ENCODE peak calls at places on chromosomes 4 and X, in five cellular contexts. I is HCEC 1CT, H is ELF-1, L is hepatocyte, B is foreskin fibroblast. T is an unnamed sample.

GRCh38 chr4:166996216-166996615 is 238.1 kb downstream of the SPOCK3 start:
- DNase-seq in H (no peak), B (no peak), L (no peak), I (no peak), T (no peak)

GRCh38 chr4:31037714-31038113 is 317.5 kb downstream of the PCDH7 start:
- DNase-seq in H (no peak), L (no peak), B (no peak), I (no peak), T (no peak)

GRCh38 chr4:26839534-26839951 is 21.1 kb upstream of the STIM2 start:
- DNase-seq in L (no peak), B (peak), H (no peak), I (no peak), T (no peak)

GRCh38 chr4:113222006-113222405 is 172.6 kb downstream of the ANK2 start:
- DNase-seq in H (no peak), L (no peak), B (peak), I (peak), T (no peak)

GRCh38 chrX:45697591-45697990 is 496.9 kb upstream of the DIPK2B start:
- DNase-seq in I (peak), H (no peak), B (peak), L (no peak), T (no peak)

GRCh38 chr4:7693237-7693608 is 246.4 kb downstream of the AFAP1 start:
- DNase-seq in I (no peak), H (no peak), L (no peak), B (no peak), T (no peak)

GRCh38 chr4:139659735-139660424 is 5.7 kb upstream of the MGST2 start:
- DNase-seq in H (no peak), L (no peak), I (no peak), B (no peak), T (no peak)

GRCh38 chrX:121160987-121161386 is 113.6 kb downstream of the GLUD2 start:
- DNase-seq in H (no peak), I (no peak), B (peak), L (no peak), T (no peak)

GRCh38 chr4:3135155-3136011 is 60.9 kb downstream of the HTT start:
- DNase-seq in I (no peak), L (no peak), B (no peak), H (no peak), T (no peak)

GRCh38 chr4:2484993-2485392 is 16.1 kb downstream of the RNF4 start:
- DNase-seq in B (peak), L (peak), I (no peak), H (no peak), T (peak)

GRCh38 chr4:173538148-173538902 is 8.3 kb upstream of the HAND2 start:
- DNase-seq in B (no peak), I (no peak), L (no peak), H (peak), T (no peak)

GRCh38 chrX:69145714-69146113 is 19.5 kb downstream of the PJA1 start:
- DNase-seq in B (no peak), L (no peak), H (no peak), I (no peak), T (no peak)

GRCh38 chr4:107392951-107393350 is 327.1 kb downstream of the PAPSS1 start:
- DNase-seq in L (peak), H (no peak), B (peak), I (peak), T (no peak)

GRCh38 chrX:41180194-41180902 is 95.1 kb downstream of the USP9X start:
- DNase-seq in B (peak), H (peak), L (peak), I (peak), T (peak)

GRCh38 chr4:72463724-72464123 is 105.3 kb downstream of the ADAMTS3 start:
- DNase-seq in I (no peak), H (no peak), L (no peak), B (no peak), T (no peak)

GRCh38 chrX:151153086-151153485 is 23.3 kb upstream of the GPR50 start:
- DNase-seq in I (peak), H (peak), B (peak), L (peak), T (no peak)

GRCh38 chr4:150782311-150782710 is 200.4 kb downstream of the MAB21L2 start:
- DNase-seq in B (no peak), L (no peak), H (no peak), I (no peak), T (no peak)

GRCh38 chr4:168589154-168589553 is 92.3 kb downstream of the PALLD start:
- DNase-seq in I (peak), H (peak), B (peak), L (peak), T (no peak)

GRCh38 chr4:38753021-38753806 is 29.6 kb downstream of the TLR10 start:
- DNase-seq in B (peak), L (peak), I (peak), H (peak), T (no peak)

GRCh38 chr4:142846729-142847606 is 867 bp upstream of the INPP4B start:
- DNase-seq in H (peak), L (peak), B (no peak), I (no peak), T (peak)

GRCh38 chr4:123547167-123547817 is 150.7 kb downstream of the SPRY1 start:
- DNase-seq in H (peak), I (no peak), L (peak), B (no peak), T (no peak)

GRCh38 chrX:133419911-133420310 is 4.6 kb upstream of the GPC4 start:
- DNase-seq in L (no peak), B (no peak), I (no peak), H (no peak), T (no peak)

GRCh38 chr4:8495803-8496202 is 55.2 kb downstream of the TRMT44 start:
- DNase-seq in I (no peak), B (no peak), H (no peak), L (no peak), T (no peak)

GRCh38 chr4:27397886-27398285 is 537.2 kb downstream of the STIM2 start:
- DNase-seq in L (no peak), I (no peak), B (peak), H (no peak), T (no peak)

GRCh38 chrX:2500091-2500680 is 590 bp downstream of the DHRSX start:
- DNase-seq in B (peak), I (peak), H (peak), L (peak), T (peak)

GRCh38 chrX:120774611-120775010 is 101.1 kb downstream of the CT47B1 start:
- DNase-seq in L (no peak), I (no peak), H (no peak), B (no peak), T (no peak)

GRCh38 chr4:164890691-164891090 is 13.7 kb downstream of the APELA start:
- DNase-seq in H (no peak), B (no peak), L (no peak), I (no peak), T (no peak)

GRCh38 chr4:138636791-138637190 is 378.8 kb upstream of the NOCT start:
- DNase-seq in B (no peak), L (no peak), I (no peak), H (no peak), T (no peak)

T was measured in CD4-positive, alpha-beta T cell.